ENCODE peak calls at places on chromosomes 11 and 22, in four cellular contexts. One of them, this sample, is unnamed.

GRCh38 chr11:71302911-71303310 is 50.5 kb upstream of the SHANK2 start:
- DNase-seq in heart left ventricle: no peak
- DNase-seq in spleen: peak
- DNase-seq in CD8-positive, alpha-beta T cell: no peak
- DNase-seq in this sample: no peak

GRCh38 chr11:93507517-93507916 is 35.7 kb downstream of the SMCO4 start:
- DNase-seq in CD8-positive, alpha-beta T cell: no peak
- DNase-seq in heart left ventricle: no peak
- DNase-seq in spleen: no peak
- DNase-seq in this sample: no peak

GRCh38 chr22:45096256-45096907 is 67.3 kb upstream of the NUP50 start:
- DNase-seq in spleen: no peak
- DNase-seq in CD8-positive, alpha-beta T cell: peak
- DNase-seq in heart left ventricle: peak
- DNase-seq in this sample: no peak

GRCh38 chr11:8095831-8096522 is 15.0 kb downstream of the TUB start:
- DNase-seq in spleen: peak
- DNase-seq in CD8-positive, alpha-beta T cell: no peak
- DNase-seq in heart left ventricle: peak
- DNase-seq in this sample: no peak

GRCh38 chr11:134387501-134387900 is 24.5 kb downstream of the B3GAT1 start:
- DNase-seq in heart left ventricle: no peak
- DNase-seq in spleen: no peak
- DNase-seq in CD8-positive, alpha-beta T cell: no peak
- DNase-seq in this sample: no peak

GRCh38 chr11:17760102-17761029 is 25.8 kb downstream of the KCNC1 start:
- DNase-seq in spleen: no peak
- DNase-seq in heart left ventricle: peak
- DNase-seq in CD8-positive, alpha-beta T cell: no peak
- DNase-seq in this sample: no peak

GRCh38 chr11:111723595-111723994 is 42.6 kb downstream of the PPP2R1B start:
- DNase-seq in heart left ventricle: no peak
- DNase-seq in spleen: no peak
- DNase-seq in CD8-positive, alpha-beta T cell: no peak
- DNase-seq in this sample: no peak

GRCh38 chr22:24420977-24421343 is 6.4 kb upstream of the ADORA2A start:
- DNase-seq in spleen: no peak
- DNase-seq in heart left ventricle: no peak
- DNase-seq in CD8-positive, alpha-beta T cell: no peak
- DNase-seq in this sample: peak

GRCh38 chr11:67507242-67507890 is 596 bp downstream of the CDK2AP2 start:
- DNase-seq in CD8-positive, alpha-beta T cell: no peak
- DNase-seq in heart left ventricle: peak
- DNase-seq in spleen: no peak
- DNase-seq in this sample: no peak

GRCh38 chr11:131649861-131650260 is 279.4 kb downstream of the NTM start:
- DNase-seq in CD8-positive, alpha-beta T cell: no peak
- DNase-seq in heart left ventricle: no peak
- DNase-seq in spleen: no peak
- DNase-seq in this sample: no peak

GRCh38 chr11:128318856-128319474 is 268.4 kb downstream of the ETS1 start:
- DNase-seq in CD8-positive, alpha-beta T cell: peak
- DNase-seq in spleen: no peak
- DNase-seq in heart left ventricle: no peak
- DNase-seq in this sample: no peak

GRCh38 chr11:14954581-14954980 is 17.6 kb downstream of the CALCA start:
- DNase-seq in spleen: no peak
- DNase-seq in CD8-positive, alpha-beta T cell: no peak
- DNase-seq in heart left ventricle: no peak
- DNase-seq in this sample: no peak

GRCh38 chr11:26860411-26860810 is 133.5 kb upstream of the FIBIN start:
- DNase-seq in heart left ventricle: no peak
- DNase-seq in spleen: no peak
- DNase-seq in CD8-positive, alpha-beta T cell: no peak
- DNase-seq in this sample: no peak

GRCh38 chr11:105054723-105055492 is 9.8 kb upstream of the CARD16 start:
- DNase-seq in CD8-positive, alpha-beta T cell: no peak
- DNase-seq in heart left ventricle: no peak
- DNase-seq in spleen: no peak
- DNase-seq in this sample: no peak

GRCh38 chr11:83480811-83481210 is 194.6 kb upstream of the CCDC90B start:
- DNase-seq in CD8-positive, alpha-beta T cell: no peak
- DNase-seq in heart left ventricle: no peak
- DNase-seq in spleen: no peak
- DNase-seq in this sample: no peak

GRCh38 chr11:67053896-67054850 is 2.5 kb upstream of the RHOD start:
- DNase-seq in heart left ventricle: no peak
- DNase-seq in CD8-positive, alpha-beta T cell: no peak
- DNase-seq in spleen: no peak
- DNase-seq in this sample: no peak

GRCh38 chr22:47918276-47918928 is 1156.0 kb downstream of the TBC1D22A start:
- DNase-seq in CD8-positive, alpha-beta T cell: peak
- DNase-seq in heart left ventricle: no peak
- DNase-seq in spleen: peak
- DNase-seq in this sample: no peak

GRCh38 chr11:88695701-88696414 is 358.3 kb upstream of the CTSC start:
- DNase-seq in heart left ventricle: no peak
- DNase-seq in CD8-positive, alpha-beta T cell: no peak
- DNase-seq in spleen: no peak
- DNase-seq in this sample: no peak

GRCh38 chr11:62602141-62603071 is 741 bp upstream of the MTA2 start:
- DNase-seq in spleen: peak
- DNase-seq in heart left ventricle: peak
- DNase-seq in CD8-positive, alpha-beta T cell: no peak
- DNase-seq in this sample: peak

GRCh38 chr22:26170795-26171194 is 1.5 kb downstream of the SEZ6L start:
- DNase-seq in heart left ventricle: peak
- DNase-seq in CD8-positive, alpha-beta T cell: no peak
- DNase-seq in spleen: no peak
- DNase-seq in this sample: no peak

GRCh38 chr22:25536578-25536977 is 27.9 kb upstream of the GRK3 start:
- DNase-seq in spleen: no peak
- DNase-seq in CD8-positive, alpha-beta T cell: no peak
- DNase-seq in heart left ventricle: no peak
- DNase-seq in this sample: no peak

GRCh38 chr11:69014084-69014935 is 1.3 kb upstream of the MRGPRF start:
- DNase-seq in heart left ventricle: peak
- DNase-seq in CD8-positive, alpha-beta T cell: no peak
- DNase-seq in spleen: peak
- DNase-seq in this sample: no peak

GRCh38 chr22:41526802-41527799 is 17.2 kb downstream of the POLR3H start:
- DNase-seq in CD8-positive, alpha-beta T cell: peak
- DNase-seq in spleen: peak
- DNase-seq in heart left ventricle: no peak
- DNase-seq in this sample: peak

GRCh38 chr22:28207281-28208030 is 288.4 kb upstream of the PITPNB start:
- DNase-seq in heart left ventricle: no peak
- DNase-seq in spleen: no peak
- DNase-seq in CD8-positive, alpha-beta T cell: no peak
- DNase-seq in this sample: no peak

GRCh38 chr11:75801362-75802021 is 13.5 kb upstream of the UVRAG start:
- DNase-seq in CD8-positive, alpha-beta T cell: no peak
- DNase-seq in spleen: peak
- DNase-seq in heart left ventricle: peak
- DNase-seq in this sample: peak

GRCh38 chr22:37211075-37211852 is 1.0 kb downstream of the SSTR3 start:
- DNase-seq in spleen: peak
- DNase-seq in CD8-positive, alpha-beta T cell: no peak
- DNase-seq in heart left ventricle: no peak
- DNase-seq in this sample: peak

GRCh38 chr11:99020324-99021225 is at the start of gene CNTN5:
- DNase-seq in heart left ventricle: peak
- DNase-seq in CD8-positive, alpha-beta T cell: no peak
- DNase-seq in spleen: no peak
- DNase-seq in this sample: peak

GRCh38 chr22:42961815-42962214 is 53.1 kb downstream of the PACSIN2 start:
- DNase-seq in spleen: no peak
- DNase-seq in heart left ventricle: no peak
- DNase-seq in CD8-positive, alpha-beta T cell: no peak
- DNase-seq in this sample: no peak

GRCh38 chr22:42425337-42425988 is 6.7 kb downstream of the NFAM1 start:
- DNase-seq in heart left ventricle: no peak
- DNase-seq in spleen: no peak
- DNase-seq in CD8-positive, alpha-beta T cell: no peak
- DNase-seq in this sample: no peak

GRCh38 chr11:73856001-73856663 is 20.5 kb downstream of the COA4 start:
- DNase-seq in CD8-positive, alpha-beta T cell: no peak
- DNase-seq in heart left ventricle: no peak
- DNase-seq in spleen: no peak
- DNase-seq in this sample: no peak

GRCh38 chr11:125071408-125071807 is 8.3 kb downstream of the SLC37A2 start:
- DNase-seq in heart left ventricle: no peak
- DNase-seq in CD8-positive, alpha-beta T cell: no peak
- DNase-seq in spleen: peak
- DNase-seq in this sample: peak
- H3K27ac ChIP-seq in heart left ventricle: peak
- H3K27ac ChIP-seq in CD8-positive, alpha-beta T cell: no peak
- H3K27ac ChIP-seq in spleen: peak
- H3K27ac ChIP-seq in this sample: peak

DNA sequence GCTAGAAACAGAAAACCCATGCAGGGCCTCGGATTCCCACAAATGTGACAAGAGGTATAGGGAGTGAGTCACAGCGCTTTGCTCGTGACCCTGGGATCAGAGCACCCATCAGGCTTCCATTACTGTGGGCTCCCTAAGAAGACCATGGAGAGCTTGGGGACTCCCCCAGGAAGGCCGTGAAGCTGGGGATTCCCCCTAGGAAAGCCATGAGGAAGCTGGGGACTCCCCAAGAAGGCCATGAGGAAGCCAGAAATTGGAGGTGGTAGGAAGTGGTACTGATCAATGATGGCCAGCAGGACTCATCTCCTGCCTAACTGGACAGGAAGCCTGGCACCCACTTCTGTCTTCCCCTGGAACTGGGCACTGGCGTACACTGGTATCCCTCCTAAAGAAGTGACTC is 10.1 kb upstream of the DCPS start:
- DNase-seq in CD8-positive, alpha-beta T cell: no peak
- DNase-seq in heart left ventricle: no peak
- DNase-seq in spleen: no peak
- DNase-seq in this sample: no peak
- H3K4me3 ChIP-seq in CD8-positive, alpha-beta T cell: no peak
- H3K4me3 ChIP-seq in heart left ventricle: no peak
- H3K4me3 ChIP-seq in spleen: no peak
- H3K4me3 ChIP-seq in this sample: no peak

DNA sequence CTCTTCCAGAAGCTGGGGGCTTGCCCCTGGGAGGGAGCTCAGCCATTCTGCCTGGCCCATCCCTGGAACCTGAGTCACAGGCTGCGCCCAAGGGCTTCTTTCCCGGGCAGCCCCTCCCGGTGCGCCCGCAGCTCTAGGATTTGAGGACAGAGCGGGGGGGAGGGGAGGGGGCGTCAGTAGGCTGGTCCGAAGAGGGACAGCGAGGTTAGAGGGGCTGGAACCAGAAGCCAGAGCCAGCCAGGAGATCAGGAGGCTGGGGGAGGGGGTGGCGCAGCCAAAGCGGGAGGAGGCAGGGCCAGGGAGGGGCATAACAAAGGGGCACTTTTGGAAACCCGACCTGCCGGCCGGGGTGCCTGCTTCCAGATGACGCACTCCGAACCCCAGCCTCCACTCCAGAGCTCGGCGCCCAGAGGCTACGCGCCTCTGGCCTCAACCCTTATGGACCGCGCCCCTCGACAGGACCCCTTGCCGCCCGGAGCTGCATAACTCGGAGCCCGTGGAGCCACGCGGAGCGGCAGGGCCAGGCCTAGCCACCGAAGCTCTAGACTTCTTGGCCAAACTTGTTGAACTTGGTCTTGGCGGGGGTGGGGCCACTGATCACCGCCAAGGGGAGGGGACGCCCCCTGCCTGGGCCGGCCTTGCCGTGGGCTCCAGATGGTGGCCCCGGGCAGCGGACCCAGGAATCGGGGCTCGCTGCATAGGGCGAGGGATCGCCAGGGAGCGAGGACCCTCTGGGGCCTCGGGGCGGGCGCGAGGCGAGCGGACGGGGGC is 744 bp downstream of the PACSIN3 start:
- DNase-seq in heart left ventricle: peak
- DNase-seq in spleen: no peak
- DNase-seq in CD8-positive, alpha-beta T cell: no peak
- DNase-seq in this sample: peak
- H3K27ac ChIP-seq in heart left ventricle: peak
- H3K27ac ChIP-seq in spleen: peak
- H3K27ac ChIP-seq in CD8-positive, alpha-beta T cell: no peak
- H3K27ac ChIP-seq in this sample: peak

GRCh38 chr11:1943576-1943975 is 3.6 kb upstream of the MRPL23 start:
- DNase-seq in CD8-positive, alpha-beta T cell: peak
- DNase-seq in heart left ventricle: peak
- DNase-seq in spleen: peak
- DNase-seq in this sample: peak
- H3K4me3 ChIP-seq in CD8-positive, alpha-beta T cell: no peak
- H3K4me3 ChIP-seq in heart left ventricle: no peak
- H3K4me3 ChIP-seq in spleen: no peak
- H3K4me3 ChIP-seq in this sample: no peak

GRCh38 chr22:50635591-50635990 is 7.6 kb upstream of the ARSA start:
- DNase-seq in spleen: no peak
- DNase-seq in heart left ventricle: no peak
- DNase-seq in CD8-positive, alpha-beta T cell: no peak
- DNase-seq in this sample: no peak
- H3K27ac ChIP-seq in spleen: no peak
- H3K27ac ChIP-seq in heart left ventricle: no peak
- H3K27ac ChIP-seq in CD8-positive, alpha-beta T cell: no peak
- H3K27ac ChIP-seq in this sample: no peak

DNA sequence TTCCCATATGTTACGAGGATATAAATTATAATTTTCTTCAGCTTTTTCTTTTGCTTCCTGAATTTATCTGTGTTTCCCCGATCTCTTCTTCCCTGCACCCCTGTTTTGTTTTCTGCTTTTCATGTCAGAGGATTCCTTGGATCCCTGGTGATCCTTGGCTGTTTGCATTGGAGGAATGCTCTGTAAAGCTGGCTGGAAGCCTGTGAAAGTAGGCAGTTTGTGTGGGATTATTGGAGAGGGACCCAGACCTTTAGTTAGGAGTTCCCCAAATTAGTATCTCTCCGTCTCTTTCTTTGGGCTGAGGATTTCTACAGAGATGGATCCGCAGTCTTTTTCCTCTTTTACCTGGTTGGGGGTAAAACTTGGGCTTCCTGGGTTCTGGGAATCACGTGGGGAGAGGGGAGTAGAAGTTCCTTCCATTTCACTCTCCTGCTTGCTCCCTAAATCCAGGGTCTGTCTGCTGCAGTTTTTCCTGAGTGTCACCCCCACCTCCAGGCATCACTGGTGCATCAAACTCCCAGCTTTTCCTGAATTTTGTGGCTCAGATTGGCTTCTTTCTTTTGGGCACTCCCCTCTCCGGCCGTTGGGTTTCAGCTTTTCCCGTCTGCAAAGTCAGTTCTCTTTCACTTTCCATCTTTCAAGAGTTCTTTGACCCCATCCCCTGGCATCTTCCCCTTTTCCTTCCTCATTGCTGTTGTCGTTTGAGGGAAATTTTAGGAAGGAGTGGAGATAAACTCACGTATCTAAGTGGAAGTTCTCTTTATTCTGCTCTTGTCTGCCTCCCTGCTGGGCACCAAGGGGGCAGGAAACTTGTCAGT is 79.1 kb upstream of the ALX4 start:
- DNase-seq in heart left ventricle: no peak
- DNase-seq in spleen: no peak
- DNase-seq in CD8-positive, alpha-beta T cell: no peak
- DNase-seq in this sample: no peak
- H3K4me3 ChIP-seq in heart left ventricle: no peak
- H3K4me3 ChIP-seq in spleen: no peak
- H3K4me3 ChIP-seq in CD8-positive, alpha-beta T cell: no peak
- H3K4me3 ChIP-seq in this sample: no peak

This sample was measured in lower lobe of right lung.